ENCODE peak calls at places on chromosomes 3 and 15, in six cellular contexts. Y is kidney; W is colonic mucosa; M is K562; K is effector memory CD4-positive, alpha-beta T cell; Z is CD8-positive, alpha-beta memory T cell. O is an unnamed sample.
A peak's percentile ranks its signal among the peaks of the same experiment; 100 is the strongest.

GRCh38 chr3:196471551-196471950 is 32.0 kb downstream of the RNF168 start:
- DNase-seq in Y (no peak), W (no peak), M (no peak), K (no peak), Z (no peak), O (no peak)

GRCh38 chr3:190773948-190774347 is 88.5 kb downstream of the GMNC start:
- DNase-seq in Y (no peak), W (no peak), M (no peak), K (no peak), Z (no peak), O (no peak)

GRCh38 chr3:73228425-73228824 is 167.0 kb downstream of the EBLN2 start:
- DNase-seq in Y (no peak), W (no peak), M (no peak), K (no peak), Z (no peak), O (no peak)

GRCh38 chr15:48794697-48795134 is 16.2 kb downstream of the CEP152 start:
- DNase-seq in Y (no peak), W (no peak), M (no peak), K (no peak), Z (no peak), O (peak; percentile 65)

GRCh38 chr3:24640330-24640877 is 145.8 kb upstream of the THRB start:
- DNase-seq in Y (no peak), W (peak; percentile 27), M (peak; percentile 35), K (no peak), Z (no peak), O (peak; percentile 56)

GRCh38 chr15:73947651-73948050 is 21.4 kb downstream of the LOXL1 start:
- DNase-seq in Y (peak; percentile 45), W (no peak), M (no peak), K (no peak), Z (no peak), O (no peak)

GRCh38 chr15:67105065-67105951 is 39.9 kb downstream of the SMAD3 start:
- DNase-seq in Y (peak; percentile 83), W (peak; percentile 48), M (no peak), K (no peak), Z (no peak), O (peak; percentile 80)

GRCh38 chr3:41417574-41417973 is 218.3 kb downstream of the CTNNB1 start:
- DNase-seq in Y (no peak), W (no peak), M (no peak), K (no peak), Z (no peak), O (no peak)

GRCh38 chr15:68489426-68489825 is 57.5 kb upstream of the ITGA11 start:
- DNase-seq in Y (no peak), W (no peak), M (no peak), K (no peak), Z (no peak), O (no peak)

GRCh38 chr3:150062492-150062891 is 91.8 kb upstream of the PFN2 start:
- DNase-seq in Y (no peak), W (no peak), M (no peak), K (no peak), Z (no peak), O (no peak)

GRCh38 chr3:84965141-84965540 is 6.4 kb downstream of the CADM2 start:
- DNase-seq in Y (no peak), W (no peak), M (peak; percentile 2), K (no peak), Z (no peak), O (no peak)

GRCh38 chr15:100230784-100231183 is 111.0 kb downstream of the ADAMTS17 start:
- DNase-seq in Y (no peak), W (peak; percentile 31), M (no peak), K (no peak), Z (no peak), O (peak; percentile 23)

GRCh38 chr3:168117853-168118313 is 22.2 kb upstream of the GOLIM4 start:
- DNase-seq in Y (no peak), W (no peak), M (peak; percentile 20), K (no peak), Z (no peak), O (peak; percentile 37)

GRCh38 chr3:47961815-47962606 is 54.2 kb downstream of the MAP4 start:
- DNase-seq in Y (no peak), W (peak; percentile 27), M (peak; percentile 38), K (peak; percentile 19), Z (peak; percentile 6), O (peak; percentile 20)

GRCh38 chr15:89332446-89332845 is 2.2 kb downstream of the POLG start:
- DNase-seq in Y (no peak), W (no peak), M (peak; percentile 73), K (no peak), Z (no peak), O (no peak)

GRCh38 chr3:23865595-23866396 is 51.0 kb downstream of the NKIRAS1 start:
- DNase-seq in Y (peak; percentile 76), W (no peak), M (no peak), K (no peak), Z (no peak), O (peak; percentile 9)

GRCh38 chr15:33654859-33655258 is 313.4 kb upstream of the CHRM5 start:
- DNase-seq in Y (no peak), W (no peak), M (no peak), K (no peak), Z (no peak), O (no peak)

GRCh38 chr3:25585361-25586166 is 79.1 kb downstream of the TOP2B start:
- DNase-seq in Y (no peak), W (no peak), M (no peak), K (no peak), Z (no peak), O (no peak)

GRCh38 chr3:101300073-101300472 is 20.3 kb downstream of the IMPG2 start:
- DNase-seq in Y (peak; percentile 56), W (no peak), M (no peak), K (no peak), Z (no peak), O (no peak)

GRCh38 chr3:169879846-169880558 is 10.3 kb upstream of the LRRC31 start:
- DNase-seq in Y (no peak), W (no peak), M (no peak), K (no peak), Z (no peak), O (no peak)

GRCh38 chr15:41648770-41649169 is 11.4 kb upstream of the MGA start:
- DNase-seq in Y (no peak), W (no peak), M (no peak), K (no peak), Z (no peak), O (no peak)

GRCh38 chr3:15892828-15893227 is 95.0 kb upstream of the ANKRD28 start:
- DNase-seq in Y (no peak), W (no peak), M (no peak), K (no peak), Z (no peak), O (no peak)

GRCh38 chr3:160694345-160694744 is 17.4 kb downstream of the ARL14 start:
- DNase-seq in Y (no peak), W (no peak), M (no peak), K (no peak), Z (no peak), O (no peak)

GRCh38 chr3:141728355-141728892 is 9.7 kb upstream of the RNF7 start:
- DNase-seq in Y (no peak), W (no peak), M (no peak), K (no peak), Z (no peak), O (peak; percentile 15)

GRCh38 chr3:3005345-3005744 is 104.8 kb downstream of the IL5RA start:
- DNase-seq in Y (no peak), W (no peak), M (no peak), K (no peak), Z (no peak), O (no peak)

GRCh38 chr3:69838217-69838616 is 99.0 kb downstream of the MITF start:
- DNase-seq in Y (no peak), W (no peak), M (no peak), K (no peak), Z (no peak), O (no peak)
- H3K4me3 ChIP-seq in Y (no peak overlapping the region), W (no peak overlapping the region), M (no peak overlapping the region), K (no peak overlapping the region), Z (no peak overlapping the region), O (no peak overlapping the region)

DNA sequence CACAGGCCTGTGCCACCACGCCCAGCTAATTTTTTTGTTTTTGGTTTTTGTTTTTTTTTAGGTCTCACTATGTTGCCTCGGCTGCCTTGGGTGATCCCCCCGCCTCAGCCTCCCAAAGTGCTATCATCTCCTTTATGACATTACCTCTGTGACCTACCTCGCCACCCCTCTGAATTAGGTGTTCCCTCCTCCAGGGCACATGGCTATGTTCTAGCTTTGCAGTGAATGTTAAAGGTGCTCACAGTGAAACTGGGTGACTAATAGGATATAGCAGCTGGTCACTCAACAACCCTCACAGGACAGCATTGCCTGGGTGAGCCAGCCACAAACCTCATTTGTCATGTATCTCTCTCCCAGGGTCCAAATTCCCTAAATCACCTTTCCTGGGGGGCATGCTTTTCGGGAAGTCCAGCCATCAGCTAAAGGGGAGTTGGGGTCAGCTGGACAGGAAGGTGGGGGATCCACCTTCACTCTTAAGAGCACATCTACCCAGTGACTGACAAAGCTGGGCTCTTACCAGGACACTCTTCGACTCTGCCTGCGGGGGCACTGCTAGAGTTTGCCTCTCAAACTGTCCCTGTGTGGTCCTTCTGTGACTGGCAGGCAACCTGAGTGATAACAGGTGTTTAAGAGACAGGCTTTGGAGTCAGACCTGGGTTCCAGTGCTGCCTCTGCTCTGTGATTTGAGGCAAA is 1.6 kb upstream of the TTLL3 start:
- DNase-seq in Y (no peak), W (no peak), M (peak; percentile 44), K (no peak), Z (peak; percentile 21), O (peak; percentile 36)
- H3K27ac ChIP-seq in Y (peak overlapping the region; percentile 91), W (peak overlapping the region; percentile 89), M (no peak overlapping the region), K (peak overlapping the region; percentile 76), Z (peak overlapping the region; percentile 71), O (peak overlapping the region; percentile 95)

GRCh38 chr15:40328176-40328575 is 4.7 kb downstream of the INAFM2 start:
- DNase-seq in Y (no peak), W (no peak), M (no peak), K (no peak), Z (no peak), O (no peak)
- H3K4me3 ChIP-seq in Y (no peak overlapping the region), W (no peak overlapping the region), M (no peak overlapping the region), K (no peak overlapping the region), Z (no peak overlapping the region), O (no peak overlapping the region)

DNA sequence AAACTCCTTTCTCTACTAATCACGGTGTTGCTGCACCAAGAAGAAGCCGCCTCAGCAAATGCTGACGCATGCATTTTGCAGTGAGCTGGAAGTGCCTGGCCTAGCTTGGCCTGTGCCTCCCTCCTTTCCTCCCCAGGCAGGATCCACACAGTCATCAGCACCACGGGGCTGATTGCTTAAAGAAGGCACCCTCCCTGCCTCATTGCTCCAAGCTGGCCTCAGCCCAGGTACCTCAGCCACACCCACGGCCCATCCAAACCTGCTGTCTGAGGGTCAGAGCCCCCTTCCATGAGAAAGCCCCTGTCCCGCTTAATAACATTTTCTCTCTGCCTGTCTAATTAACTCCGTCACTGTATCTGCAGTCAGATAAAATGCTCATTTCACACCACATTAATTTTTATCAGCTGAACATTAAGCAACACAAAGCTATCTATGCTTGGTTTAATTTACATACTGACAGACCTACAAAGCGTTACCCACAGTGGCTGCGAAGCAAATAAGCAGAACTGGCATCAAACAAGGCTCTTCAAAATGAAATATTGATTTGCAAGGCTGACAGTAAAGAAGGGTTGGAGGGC is 309.7 kb upstream of the ICE2 start:
- DNase-seq in Y (peak; percentile 59), W (no peak), M (no peak), K (no peak), Z (no peak), O (no peak)
- H3K27ac ChIP-seq in Y (no peak overlapping the region), W (no peak overlapping the region), M (no peak overlapping the region), K (peak overlapping the region; percentile 49), Z (no peak overlapping the region), O (peak overlapping the region; percentile 40)

GRCh38 chr15:31353931-31354330 is 27.3 kb downstream of the KLF13 start:
- DNase-seq in Y (no peak), W (no peak), M (no peak), K (no peak), Z (no peak), O (no peak)
- H3K4me3 ChIP-seq in Y (peak overlapping the region; percentile 32), W (no peak overlapping the region), M (no peak overlapping the region), K (peak overlapping the region; percentile 40), Z (peak overlapping the region; percentile 33), O (no peak overlapping the region)